ENCODE peak calls at places on chromosomes 4 and X, in five cellular contexts. P is GM12865, X is AG10803, J is fibroblast of the aortic adventitia, C is DND-41. B is an unnamed sample.

GRCh38 chrX:107851215-107851614 is 25.5 kb downstream of the MID2 start:
- DNase-seq in P (no peak), X (peak; percentile 53), J (peak; percentile 10), C (no peak), B (no peak)

GRCh38 chr4:5827108-5828004 is 65.5 kb downstream of the CRMP1 start:
- DNase-seq in P (no peak), X (peak; percentile 55), J (peak; percentile 63), C (no peak), B (no peak)

GRCh38 chr4:181959121-181959520 is 284.1 kb upstream of the TENM3 start:
- DNase-seq in P (no peak), X (peak; percentile 84), J (peak; percentile 34), C (no peak), B (no peak)

GRCh38 chr4:12120968-12121367 is 692.3 kb upstream of the HS3ST1 start:
- DNase-seq in P (no peak), X (no peak), J (no peak), C (no peak), B (no peak)

GRCh38 chr4:103498161-103499070 is 221.4 kb downstream of the TACR3 start:
- DNase-seq in P (peak; percentile 73), X (peak; percentile 76), J (peak; percentile 89), C (no peak), B (no peak)

GRCh38 chr4:123158576-123158975 is 236.2 kb upstream of the NUDT6 start:
- DNase-seq in P (no peak), X (no peak), J (no peak), C (no peak), B (no peak)

GRCh38 chr4:146072381-146072780 is 103.1 kb upstream of the LSM6 start:
- DNase-seq in P (no peak), X (peak; percentile 44), J (peak; percentile 15), C (no peak), B (no peak)

GRCh38 chrX:154696328-154697045 is 43.1 kb upstream of the CTAG2 start:
- DNase-seq in P (no peak), X (peak; percentile 78), J (peak; percentile 84), C (no peak), B (no peak)

GRCh38 chr4:60506061-60506460 is 694.1 kb upstream of the ADGRL3 start:
- DNase-seq in P (no peak), X (no peak), J (no peak), C (no peak), B (no peak)

GRCh38 chrX:130120746-130121504 is 10.6 kb upstream of the ELF4 start:
- DNase-seq in P (peak; percentile 67), X (peak; percentile 78), J (peak; percentile 91), C (peak; percentile 81), B (no peak)

GRCh38 chr4:69896530-69897116 is 34.2 kb upstream of the CSN1S1 start:
- DNase-seq in P (no peak), X (no peak), J (peak; percentile 44), C (no peak), B (no peak)

GRCh38 chr4:15938182-15938581 is 358 bp downstream of the FGFBP1 start:
- DNase-seq in P (no peak), X (no peak), J (no peak), C (no peak), B (no peak)

GRCh38 chrX:20067709-20068315 is 48.9 kb downstream of the MAP7D2 start:
- DNase-seq in P (peak; percentile 2), X (peak; percentile 85), J (peak; percentile 89), C (no peak), B (no peak)

GRCh38 chrX:11185861-11186260 is 74.7 kb downstream of the HCCS start:
- DNase-seq in P (no peak), X (no peak), J (no peak), C (no peak), B (no peak)

GRCh38 chr4:73234712-73235111 is 23.9 kb downstream of the ANKRD17 start:
- DNase-seq in P (no peak), X (no peak), J (no peak), C (no peak), B (no peak)

GRCh38 chrX:41473936-41474725 is 27.0 kb downstream of the NYX start:
- DNase-seq in P (no peak), X (no peak), J (no peak), C (no peak), B (no peak)

GRCh38 chr4:136316961-136317360 is 1215.3 kb downstream of the PCDH18 start:
- DNase-seq in P (no peak), X (no peak), J (no peak), C (no peak), B (no peak)

GRCh38 chr4:1851575-1852415 is 4.2 kb downstream of the LETM1 start:
- DNase-seq in P (no peak), X (peak; percentile 18), J (no peak), C (no peak), B (no peak)

GRCh38 chrX:132216283-132216682 is 3.0 kb downstream of the RAP2C start:
- DNase-seq in P (no peak), X (peak; percentile 12), J (peak; percentile 13), C (no peak), B (no peak)

GRCh38 chrX:131741103-131741581 is 197.3 kb downstream of the OR13H1 start:
- DNase-seq in P (no peak), X (no peak), J (peak; percentile 92), C (no peak), B (no peak)

GRCh38 chr4:114025176-114025777 is 45.8 kb upstream of the ARSJ start:
- DNase-seq in P (peak; percentile 27), X (no peak), J (no peak), C (no peak), B (no peak)

GRCh38 chrX:49100704-49101628 is 21.3 kb upstream of the WDR45 start:
- DNase-seq in P (peak; percentile 96), X (peak; percentile 87), J (peak; percentile 89), C (peak; percentile 92), B (peak; percentile 90)
- H3K4me3 ChIP-seq in P (peak overlapping the region; percentile 67), X (peak overlapping the region; percentile 77), J (peak overlapping the region; percentile 83), C (peak overlapping the region; percentile 90), B (peak overlapping the region; percentile 81)

DNA sequence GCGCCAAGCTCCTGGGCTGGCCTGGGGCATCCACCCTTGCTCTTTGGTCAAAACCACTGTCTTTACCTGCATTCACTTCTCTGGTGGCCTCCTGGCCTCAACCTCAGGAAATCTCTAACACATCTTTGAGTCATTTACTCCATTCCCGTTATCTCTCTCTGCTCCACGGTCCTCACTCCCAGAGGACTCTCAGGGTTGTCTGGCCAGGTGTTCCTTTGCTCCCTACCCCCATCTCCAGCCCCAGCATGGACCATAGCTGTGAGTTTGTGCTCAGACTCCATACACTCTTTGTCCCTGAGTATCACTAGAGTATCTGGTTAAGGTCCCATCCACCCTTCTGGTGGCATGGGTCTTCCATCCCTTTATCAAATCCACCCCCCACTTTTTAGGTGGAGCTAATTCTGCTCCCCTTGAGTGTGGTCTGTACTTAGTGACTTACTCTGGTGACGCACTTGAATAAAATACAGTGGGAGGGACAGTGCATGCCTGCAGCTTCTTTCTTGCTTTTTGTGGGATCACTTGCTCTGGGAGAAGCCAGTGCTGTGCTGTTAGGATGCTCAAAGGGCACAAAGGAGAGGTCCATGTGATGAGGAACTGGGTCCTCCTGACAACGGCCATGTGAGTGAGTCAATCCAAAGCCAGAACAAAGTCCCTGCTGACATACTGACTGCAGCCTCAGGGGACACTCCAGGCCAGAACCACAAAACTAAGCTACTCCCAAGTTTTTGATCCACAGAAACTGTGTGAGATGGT is 44.3 kb downstream of the IGFBP7 start:
- DNase-seq in P (no peak), X (no peak), J (no peak), C (no peak), B (no peak)
- H3K4me3 ChIP-seq in P (no peak overlapping the region), X (no peak overlapping the region), J (peak overlapping the region; percentile 20), C (no peak overlapping the region), B (no peak overlapping the region)

GRCh38 chr4:7945709-7946380 is 6.2 kb upstream of the AFAP1 start:
- DNase-seq in P (no peak), X (peak; percentile 72), J (peak; percentile 88), C (no peak), B (no peak)
- H3K4me3 ChIP-seq in P (no peak overlapping the region), X (no peak overlapping the region), J (no peak overlapping the region), C (no peak overlapping the region), B (no peak overlapping the region)

GRCh38 chrX:135424469-135424868 is 2.7 kb downstream of the SMIM10L2A start:
- DNase-seq in P (no peak), X (no peak), J (no peak), C (no peak), B (no peak)

GRCh38 chrX:135421537-135421931 is 210 bp upstream of the SMIM10L2A start:
- DNase-seq in P (peak; percentile 74), X (peak; percentile 45), J (peak; percentile 31), C (no peak), B (peak; percentile 67)

GRCh38 chrX:135425026-135425425 is 3.3 kb downstream of the SMIM10L2A start:
- DNase-seq in P (no peak), X (no peak), J (no peak), C (no peak), B (no peak)

GRCh38 chrX:135420831-135421230 is 913 bp upstream of the SMIM10L2A start:
- DNase-seq in P (no peak), X (no peak), J (no peak), C (no peak), B (no peak)

DNA sequence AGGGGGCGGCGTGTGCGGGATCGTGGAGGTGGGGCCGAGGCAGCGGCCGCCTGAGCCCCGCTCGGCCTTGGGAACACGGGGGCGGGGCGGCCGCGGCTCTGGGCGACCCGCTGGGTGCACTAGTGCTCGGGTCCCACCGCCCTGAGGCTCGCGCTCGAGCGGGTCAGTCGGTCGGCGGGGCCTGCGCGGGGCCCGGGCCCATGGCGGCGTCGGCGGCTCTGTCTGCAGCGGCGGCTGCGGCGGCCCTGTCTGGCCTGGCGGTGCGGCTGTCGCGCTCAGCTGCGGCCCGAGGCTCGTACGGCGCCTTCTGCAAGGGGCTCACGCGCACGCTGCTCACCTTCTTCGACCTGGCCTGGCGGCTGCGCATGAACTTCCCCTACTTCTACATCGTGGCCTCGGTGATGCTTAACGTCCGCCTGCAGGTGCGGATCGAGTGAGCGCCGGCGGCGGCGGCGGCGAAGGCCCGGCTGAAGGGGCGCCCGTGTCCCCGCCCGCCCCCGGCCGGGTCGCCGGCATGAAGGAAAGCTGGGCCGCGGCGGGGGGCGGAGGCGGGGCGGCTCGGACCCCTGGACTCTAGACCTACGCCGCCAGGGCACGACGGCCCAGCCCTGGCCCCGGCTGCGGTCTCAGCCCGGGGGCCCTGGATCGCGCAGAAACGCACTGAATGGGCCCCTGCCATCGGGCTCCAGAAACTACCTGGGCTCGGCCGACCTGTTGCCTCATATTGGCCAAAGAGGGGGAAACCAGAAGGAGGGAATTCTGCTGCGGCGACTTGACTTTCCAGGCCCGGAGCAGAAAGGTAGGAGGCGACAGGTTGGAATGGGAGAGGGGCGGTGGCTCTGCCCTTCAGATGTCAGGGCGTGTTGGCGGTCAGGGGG is at the start of gene SMIM10L2A:
- DNase-seq in P (peak; percentile 4), X (no peak), J (no peak), C (no peak), B (no peak)
- H3K4me3 ChIP-seq in P (peak within 1 kb of the TSS; percentile 47), X (peak within 1 kb of the TSS; percentile 36), J (peak within 1 kb of the TSS; percentile 41), C (no peak within 1 kb of the TSS), B (peak within 1 kb of the TSS; percentile 41)

DNA sequence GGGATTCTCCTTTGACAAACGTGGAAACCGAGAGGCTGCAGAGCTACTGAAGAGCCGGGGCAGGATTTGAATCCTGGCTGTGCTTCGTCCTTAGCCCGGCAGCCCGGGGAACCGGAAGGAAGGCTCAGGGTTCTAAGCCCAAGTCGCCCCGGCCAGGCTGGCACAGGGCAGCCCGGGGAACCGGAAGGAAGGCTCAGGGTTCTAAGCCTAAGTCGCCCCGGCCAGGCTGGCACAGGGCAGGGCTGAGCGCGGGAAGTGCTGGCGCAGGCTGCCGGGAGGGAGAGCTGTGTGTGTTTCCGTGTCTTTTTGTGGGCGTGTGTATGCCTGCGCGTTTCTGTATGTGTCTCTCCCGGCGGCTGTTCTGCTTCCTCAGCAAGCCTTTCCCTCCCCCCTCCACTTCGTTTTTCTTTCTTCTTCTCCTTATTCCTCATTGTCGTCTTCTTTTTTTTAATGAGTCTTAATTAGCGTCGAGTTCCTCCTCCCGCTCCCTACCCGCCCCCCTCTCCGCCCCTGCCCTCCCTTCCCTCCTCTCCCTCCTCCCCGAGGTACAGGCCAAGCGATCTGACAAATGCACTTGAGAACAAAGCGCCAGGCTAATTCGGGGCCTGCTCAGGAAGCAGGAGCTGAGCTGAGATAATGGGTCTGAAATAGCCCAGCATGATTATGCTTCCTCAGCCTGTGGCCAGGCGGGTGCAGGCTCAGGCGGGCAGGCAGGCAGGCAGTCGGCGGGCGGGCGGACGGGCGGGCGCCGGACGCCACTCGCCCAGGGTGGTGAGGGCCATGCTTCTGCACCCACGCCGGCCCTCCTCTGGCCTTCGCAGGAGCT is 65.9 kb downstream of the EFNB1 start:
- DNase-seq in P (no peak), X (peak; percentile 30), J (peak; percentile 48), C (peak; percentile 3), B (no peak)
- H3K4me3 ChIP-seq in P (no peak overlapping the region), X (no peak overlapping the region), J (no peak overlapping the region), C (no peak overlapping the region), B (no peak overlapping the region)

B was measured in Jurkat, Clone E6-1.